ENCODE peak calls at places on chromosomes 2 and 18, in eight cellular contexts. O, Z, V, E, Q, R, B and A are unnamed samples.
A peak's percentile ranks its signal among the peaks of the same experiment; 100 is the strongest.

GRCh38 chr2:28563869-28564268 is 68.0 kb downstream of the PLB1 start:
- DNase-seq in V (no peak), E (no peak), Q (no peak), O (no peak), Z (no peak), R (no peak), B (no peak), A (no peak)

GRCh38 chr2:102603904-102604303 is 15.4 kb upstream of the SLC9A2 start:
- DNase-seq in V (no peak), B (no peak), Z (no peak), R (no peak), Q (no peak), E (no peak), O (no peak), A (no peak)

GRCh38 chr2:238160206-238161129 is 1.7 kb downstream of the ERFE start:
- DNase-seq in V (peak; percentile 17), O (peak; percentile 67), B (no peak), E (no peak), Z (no peak), R (no peak), Q (no peak), A (no peak)

GRCh38 chr2:39492095-39492590 is 55.1 kb upstream of the MAP4K3 start:
- DNase-seq in R (peak; percentile 53), B (no peak), Z (no peak), E (peak; percentile 94), Q (no peak), V (no peak), O (no peak), A (peak; percentile 97)

GRCh38 chr2:167212054-167212648 is 323.9 kb downstream of the XIRP2 start:
- DNase-seq in V (no peak), E (peak; percentile 51), O (no peak), Q (peak; percentile 36), Z (no peak), R (peak; percentile 25), B (no peak), A (peak; percentile 32)

GRCh38 chr2:239927424-239927981 is 97.6 kb downstream of the NDUFA10 start:
- DNase-seq in E (no peak), V (no peak), Q (no peak), O (peak; percentile 72), Z (no peak), R (no peak), B (peak; percentile 7), A (peak; percentile 81)

GRCh38 chr2:17328161-17328560 is 190.1 kb downstream of the RAD51AP2 start:
- DNase-seq in B (no peak), V (no peak), Q (no peak), E (no peak), Z (no peak), O (no peak), R (no peak), A (no peak)

GRCh38 chr2:239169311-239170048 is 231.3 kb downstream of the HDAC4 start:
- DNase-seq in O (no peak), Z (no peak), Q (no peak), R (no peak), V (peak; percentile 10), E (no peak), B (no peak), A (no peak)

GRCh38 chr2:119489232-119489952 is 34.9 kb downstream of the SCTR start:
- DNase-seq in B (no peak), E (no peak), R (peak; percentile 62), Q (no peak), V (no peak), Z (peak; percentile 73), O (no peak), A (no peak)

GRCh38 chr2:145029885-145030284 is 510.0 kb upstream of the ZEB2 start:
- DNase-seq in Q (no peak), V (no peak), R (no peak), O (no peak), Z (no peak), E (no peak), B (no peak), A (no peak)

GRCh38 chr18:48540329-48541025 is 1.6 kb downstream of the CTIF start:
- DNase-seq in V (peak; percentile 80), Z (peak; percentile 77), Q (peak; percentile 57), O (peak; percentile 89), E (peak; percentile 64), R (peak; percentile 57), B (peak; percentile 63), A (peak; percentile 68)

GRCh38 chr2:27907547-27907946 is 17.0 kb downstream of the BABAM2 start:
- DNase-seq in O (no peak), B (no peak), Z (no peak), R (no peak), Q (no peak), E (no peak), V (no peak), A (no peak)

GRCh38 chr2:60872510-60872928 is 8.9 kb upstream of the REL start:
- DNase-seq in Q (no peak), O (no peak), E (peak; percentile 45), Z (no peak), V (no peak), B (no peak), R (no peak), A (no peak)

GRCh38 chr2:195520671-195521155 is 136.3 kb upstream of the SLC39A10 start:
- DNase-seq in Q (no peak), V (no peak), R (no peak), B (no peak), E (no peak), O (no peak), Z (no peak), A (peak; percentile 29)

GRCh38 chr2:41853427-41854191 is 194.2 kb upstream of the PKDCC start:
- DNase-seq in Q (peak; percentile 78), R (peak; percentile 56), Z (peak; percentile 51), O (no peak), B (peak; percentile 46), E (peak; percentile 35), V (no peak), A (peak; percentile 25)

GRCh38 chr2:31387850-31388249 is 26.7 kb downstream of the XDH start:
- DNase-seq in Q (no peak), O (no peak), R (no peak), B (no peak), V (no peak), Z (no peak), E (no peak), A (no peak)

GRCh38 chr18:12377556-12378553 is 828 bp upstream of the AFG3L2 start:
- DNase-seq in E (no peak), V (no peak), Z (no peak), B (peak; percentile 15), Q (no peak), O (no peak), R (no peak), A (no peak)

DNA sequence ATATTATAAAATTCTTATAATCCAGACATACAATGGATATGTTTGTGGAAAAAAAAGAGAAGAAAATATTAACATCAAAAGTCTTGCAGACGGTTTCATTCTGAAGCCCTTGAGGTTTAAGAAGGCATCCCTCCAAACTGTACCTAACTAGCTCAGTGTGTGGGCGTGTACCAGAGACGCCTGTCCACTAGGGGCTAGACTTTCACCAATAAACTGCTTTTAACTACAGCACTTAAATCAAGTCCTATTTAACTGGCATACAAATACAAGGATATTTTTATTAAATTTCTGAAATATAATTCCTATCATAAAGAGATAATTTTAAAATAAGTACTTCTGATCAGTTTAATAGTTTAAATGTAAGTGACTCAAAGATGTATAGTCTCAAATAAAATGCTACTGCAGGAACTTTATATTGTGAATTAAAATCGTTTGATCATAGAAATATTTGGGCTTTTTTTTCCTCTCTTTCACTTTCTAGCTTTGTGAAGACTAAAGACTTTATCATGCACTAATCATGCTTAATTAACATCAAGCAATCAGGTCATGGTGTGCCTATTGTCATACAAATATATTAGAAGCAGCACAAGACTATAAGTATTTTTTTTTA is 437.7 kb downstream of the SATB2 start:
- DNase-seq in V (no peak), R (peak; percentile 37), Z (no peak), Q (peak; percentile 11), E (peak; percentile 18), O (no peak), B (no peak), A (peak; percentile 7)
- H3K4me1 ChIP-seq in V (no peaks in the 10 kb centered on the region), R (no peaks in the 10 kb centered on the region), Z (no peaks in the 10 kb centered on the region), Q (no peaks in the 10 kb centered on the region), E (no peaks in the 10 kb centered on the region), O (no peaks in the 10 kb centered on the region), B (no peaks in the 10 kb centered on the region), A (no peaks in the 10 kb centered on the region)

GRCh38 chr2:216619411-216620393 is 13.5 kb upstream of the IGFBP2 start:
- DNase-seq in B (no peak), Q (no peak), V (no peak), R (no peak), E (no peak), Z (no peak), O (no peak), A (no peak)

GRCh38 chr2:216621292-216621691 is 11.9 kb upstream of the IGFBP2 start:
- DNase-seq in E (no peak), Q (no peak), R (no peak), B (no peak), Z (no peak), O (no peak), V (no peak), A (no peak)

GRCh38 chr2:216624251-216624650 is 9.0 kb upstream of the IGFBP2 start:
- DNase-seq in V (no peak), R (no peak), Q (no peak), O (no peak), B (no peak), E (no peak), Z (no peak), A (no peak)

GRCh38 chr2:216620806-216621205 is 12.4 kb upstream of the IGFBP2 start:
- DNase-seq in V (no peak), Z (no peak), R (no peak), E (no peak), O (no peak), B (peak; percentile 47), Q (no peak), A (no peak)

GRCh38 chr2:216622526-216622925 is 10.7 kb upstream of the IGFBP2 start:
- DNase-seq in B (no peak), Z (no peak), V (no peak), R (no peak), E (no peak), Q (no peak), O (no peak), A (no peak)
- H3K4me1 ChIP-seq in B (no peaks in the 10 kb centered on the region), Z (peaks cover 8% of the 10 kb centered on the region), V (no peaks in the 10 kb centered on the region), R (no peaks in the 10 kb centered on the region), E (no peaks in the 10 kb centered on the region), Q (peaks cover 27% of the 10 kb centered on the region), O (no peaks in the 10 kb centered on the region), A (no peaks in the 10 kb centered on the region)

GRCh38 chr2:156663757-156664409 is 227.7 kb downstream of the GPD2 start:
- DNase-seq in V (no peak), O (no peak), E (peak; percentile 46), Z (no peak), R (peak; percentile 42), Q (no peak), B (no peak), A (no peak)

GRCh38 chr2:156670104-156670503 is 233.9 kb downstream of the GPD2 start:
- DNase-seq in E (no peak), O (no peak), R (no peak), V (no peak), B (no peak), Q (no peak), Z (no peak), A (no peak)

GRCh38 chr2:156671706-156672105 is 235.5 kb downstream of the GPD2 start:
- DNase-seq in Z (no peak), R (no peak), V (no peak), E (no peak), B (no peak), O (no peak), Q (no peak), A (no peak)

GRCh38 chr2:156666130-156666785 is 230.1 kb downstream of the GPD2 start:
- DNase-seq in R (no peak), Z (no peak), V (no peak), O (no peak), Q (no peak), B (no peak), E (no peak), A (peak; percentile 92)
- H3K4me1 ChIP-seq in R (no peaks in the 10 kb centered on the region), Z (no peaks in the 10 kb centered on the region), V (no peaks in the 10 kb centered on the region), O (no peaks in the 10 kb centered on the region), Q (no peaks in the 10 kb centered on the region), B (no peaks in the 10 kb centered on the region), E (no peaks in the 10 kb centered on the region), A (peaks cover 10% of the 10 kb centered on the region)

GRCh38 chr18:63102941-63103744 is 216.4 kb downstream of the BCL2 start:
- DNase-seq in V (no peak), O (no peak), B (no peak), Z (no peak), E (no peak), Q (no peak), R (no peak), A (no peak)
- H3K4me1 ChIP-seq in V (peaks cover 12% of the 10 kb centered on the region), O (peaks cover 7% of the 10 kb centered on the region), B (no peaks in the 10 kb centered on the region), Z (peaks cover 10% of the 10 kb centered on the region), E (peaks cover 24% of the 10 kb centered on the region), Q (no peaks in the 10 kb centered on the region), R (peaks cover 5% of the 10 kb centered on the region), A (no peaks in the 10 kb centered on the region)